ENCODE peak calls at places on chromosomes 3 and 15, in nine cellular contexts. X is brain microvascular endothelial cell, E is endodermal cell, N is hepatocyte, T is fibroblast of lung, P is colonic mucosa, Q is pancreas, I is HL-60, J is PC-3. R is an unnamed sample.
A peak's percentile ranks its signal among the peaks of the same experiment; 100 is the strongest.

GRCh38 chr3:64209866-64210609 is 15.2 kb downstream of the PRICKLE2 start:
- DNase-seq in J (no peak), E (no peak), N (no peak), T (peak; percentile 91), X (no peak), I (no peak), P (peak; percentile 40), Q (no peak), R (no peak)

GRCh38 chr15:80776420-80777045 is 2.6 kb upstream of the CEMIP start:
- DNase-seq in T (peak; percentile 79), N (peak; percentile 90), E (peak; percentile 88), X (peak; percentile 80), P (peak; percentile 84), J (peak; percentile 74), Q (peak; percentile 78), I (no peak), R (no peak)

GRCh38 chr15:93051236-93052089 is 37.5 kb downstream of the RGMA start:
- DNase-seq in I (no peak), Q (no peak), P (no peak), T (no peak), N (no peak), J (no peak), X (no peak), E (no peak), R (no peak)

GRCh38 chr3:188826574-188826973 is 345.2 kb upstream of the TPRG1 start:
- DNase-seq in X (no peak), P (no peak), T (no peak), Q (no peak), J (no peak), E (no peak), N (no peak), I (no peak), R (no peak)

GRCh38 chr15:61871926-61872522 is 188.2 kb downstream of the VPS13C start:
- DNase-seq in Q (no peak), P (no peak), E (no peak), T (peak; percentile 46), N (peak; percentile 6), X (no peak), I (no peak), J (peak; percentile 45), R (no peak)

GRCh38 chr3:178584722-178585121 is 48.5 kb downstream of the KCNMB2 start:
- DNase-seq in N (no peak), I (no peak), X (no peak), J (no peak), T (no peak), Q (no peak), P (no peak), E (no peak), R (no peak)

GRCh38 chr3:16808393-16809107 is 76.2 kb upstream of the PLCL2 start:
- DNase-seq in E (no peak), X (no peak), T (no peak), P (no peak), N (no peak), I (no peak), J (peak; percentile 22), Q (no peak), R (no peak)

GRCh38 chr15:62124176-62124952 is 40.7 kb downstream of the C2CD4B start:
- DNase-seq in P (no peak), N (no peak), E (no peak), I (no peak), Q (no peak), X (no peak), J (peak; percentile 63), T (no peak), R (no peak)

GRCh38 chr3:9955067-9955502 is 2.9 kb upstream of the PRRT3 start:
- DNase-seq in X (no peak), N (no peak), P (no peak), I (no peak), T (peak; percentile 40), E (peak; percentile 75), J (no peak), Q (no peak), R (no peak)

GRCh38 chr15:91970142-91970541 is 116.6 kb downstream of the SLCO3A1 start:
- DNase-seq in Q (no peak), J (no peak), X (no peak), T (peak; percentile 88), E (no peak), N (no peak), P (peak; percentile 48), I (no peak), R (no peak)

GRCh38 chr15:28456476-28457395 is 76.0 kb downstream of the GOLGA8G start:
- DNase-seq in E (peak; percentile 62), I (no peak), T (no peak), Q (peak; percentile 12), X (no peak), N (peak; percentile 10), P (no peak), J (peak; percentile 1), R (no peak)

GRCh38 chr3:170107926-170108325 is 70.1 kb downstream of the GPR160 start:
- DNase-seq in T (peak; percentile 48), P (no peak), J (no peak), X (no peak), N (no peak), E (no peak), Q (no peak), I (no peak), R (no peak)

GRCh38 chr3:128489860-128490649 is 2.9 kb downstream of the GATA2 start:
- DNase-seq in T (no peak), P (peak; percentile 33), I (peak; percentile 30), E (peak; percentile 87), J (peak; percentile 65), N (peak; percentile 57), Q (peak; percentile 57), X (no peak), R (no peak)

GRCh38 chr3:123791417-123791816 is 92.7 kb downstream of the MYLK start:
- DNase-seq in N (no peak), J (peak; percentile 7), T (peak; percentile 95), I (no peak), E (no peak), P (peak; percentile 16), Q (no peak), X (peak; percentile 73), R (no peak)

GRCh38 chr3:61894988-61895935 is 333.9 kb downstream of the PTPRG start:
- DNase-seq in X (peak; percentile 86), Q (peak; percentile 68), N (peak; percentile 88), T (peak; percentile 93), P (peak; percentile 88), E (no peak), J (peak; percentile 67), I (no peak), R (peak; percentile 84)

GRCh38 chr3:126432361-126432760 is 37.7 kb downstream of the CFAP100 start:
- DNase-seq in E (no peak), T (peak; percentile 12), Q (no peak), N (no peak), I (no peak), X (no peak), P (no peak), J (no peak), R (no peak)

GRCh38 chr3:73046195-73046594 is 15.3 kb upstream of the EBLN2 start:
- DNase-seq in N (no peak), T (no peak), I (no peak), X (no peak), J (no peak), Q (no peak), E (no peak), P (no peak), R (no peak)

DNA sequence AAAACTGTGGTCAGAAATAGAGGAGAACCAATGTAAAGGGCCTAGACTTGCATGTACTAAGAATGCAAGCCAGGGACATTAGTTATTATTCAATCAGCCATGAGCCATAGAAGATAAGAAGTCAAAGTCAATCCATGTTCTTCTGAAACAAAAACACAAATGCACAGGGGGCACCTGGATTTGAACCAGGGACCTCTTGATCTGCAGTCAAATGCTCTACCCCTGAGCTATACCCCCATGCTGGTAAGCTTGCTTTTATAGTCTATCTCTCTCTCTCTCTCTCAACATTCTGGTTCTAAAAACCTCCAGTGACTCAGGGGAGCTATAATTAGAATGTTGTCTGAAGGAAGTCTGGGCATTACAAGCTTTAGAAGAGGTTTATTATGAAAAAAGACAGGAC is 85.6 kb upstream of the ACP3 start:
- DNase-seq in Q (no peak), I (peak; percentile 14), P (no peak), J (peak; percentile 57), E (peak; percentile 59), N (peak; percentile 67), X (peak; percentile 82), T (peak; percentile 62), R (no peak)
- TF ChIP-seq CTCF in Q (no peak), I (no peak), P (no peak), J (no peak), E (no peak), N (no peak), X (no peak), T (no peak), R (no peak)

GRCh38 chr15:67050062-67050461 is 15.3 kb upstream of the SMAD3 start:
- DNase-seq in N (no peak), Q (no peak), I (no peak), T (peak; percentile 76), X (no peak), P (no peak), E (no peak), J (no peak), R (peak; percentile 75)
- H3K27ac ChIP-seq in N (peak overlapping the region; percentile 97), Q (peak overlapping the region; percentile 85), I (no peak overlapping the region), T (peak overlapping the region; percentile 88), X (peak overlapping the region; percentile 95), P (peak overlapping the region; percentile 90), E (no peak overlapping the region), J (peak overlapping the region; percentile 90), R (peak overlapping the region; percentile 95)

GRCh38 chr3:65408531-65409181 is 630.1 kb downstream of the MAGI1 start:
- DNase-seq in P (no peak), Q (no peak), T (no peak), E (no peak), N (no peak), J (no peak), I (no peak), X (no peak), R (no peak)

GRCh38 chr3:65411367-65411766 is 627.4 kb downstream of the MAGI1 start:
- DNase-seq in N (no peak), Q (no peak), X (no peak), I (no peak), T (no peak), P (no peak), J (no peak), E (no peak), R (no peak)

GRCh38 chr3:65412591-65412990 is 626.1 kb downstream of the MAGI1 start:
- DNase-seq in Q (peak; percentile 51), X (no peak), P (peak; percentile 91), E (peak; percentile 71), I (no peak), T (no peak), J (peak; percentile 1), N (peak; percentile 86), R (no peak)
- TF ChIP-seq CTCF in Q (no peak), X (no peak), P (peak; percentile 32), E (peak; percentile 74), I (no peak), T (no peak), J (no peak), N (peak; percentile 57), R (no peak)

DNA sequence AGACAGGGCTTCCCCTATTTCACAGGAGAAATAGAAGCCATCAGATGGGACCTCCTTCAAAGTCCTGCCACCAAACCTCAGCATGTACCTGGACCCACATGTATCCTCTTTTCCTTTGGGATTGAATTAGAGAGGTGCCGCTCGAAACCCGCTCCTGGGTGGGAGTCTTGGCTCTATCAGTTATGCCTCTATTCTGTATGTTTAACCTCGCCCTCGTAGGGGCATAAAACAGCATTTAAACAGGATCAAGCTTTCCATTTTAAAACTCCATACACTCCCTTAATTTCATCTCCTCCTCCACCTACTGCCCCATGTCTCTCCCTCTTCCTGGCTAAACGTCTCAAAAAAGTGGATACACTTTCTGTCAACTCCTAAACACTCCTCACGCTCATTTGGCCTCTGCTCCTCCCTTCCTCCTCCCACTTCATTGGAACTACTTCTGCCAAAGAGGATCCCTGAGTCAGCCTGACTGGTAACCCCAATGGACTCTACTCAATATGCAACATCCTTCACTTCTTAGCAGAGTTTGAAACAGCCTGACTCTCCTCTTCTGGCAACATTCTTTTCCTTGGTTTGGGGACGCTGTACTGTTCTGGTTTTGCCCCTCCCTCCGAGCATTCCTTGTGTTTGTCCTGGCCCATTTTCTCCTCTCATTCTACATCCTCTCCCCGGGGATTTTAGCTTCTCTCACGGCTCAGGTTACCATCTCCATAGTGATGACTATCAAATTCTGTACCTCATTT is 23.0 kb upstream of the MUC20 start:
- DNase-seq in T (peak; percentile 79), X (peak; percentile 93), Q (no peak), I (no peak), E (peak; percentile 76), P (no peak), N (no peak), J (peak; percentile 55), R (peak; percentile 35)
- H3K27ac ChIP-seq in T (peak overlapping the region; percentile 74), X (peak overlapping the region; percentile 42), Q (no peak overlapping the region), I (no peak overlapping the region), E (peak overlapping the region; percentile 1), P (no peak overlapping the region), N (no peak overlapping the region), J (no peak overlapping the region), R (no peak overlapping the region)